ENCODE peak calls at places on chromosomes 16 and 17, in nine cellular contexts. W, S, Q, D, H, E, U, P and F are unnamed samples. For H3K36me3, the result is how much of the 10 kb centered on the place peaks cover.

GRCh38 chr17:40485851-40486512 is 15.4 kb downstream of the TNS4 start:
- DNase-seq in W (peak), S (no peak), Q (no peak), D (no peak), H (no peak), E (no peak), U (no peak), P (peak), F (peak)

GRCh38 chr17:77492446-77493237 is 351.9 kb downstream of the SEC14L1 start:
- DNase-seq in W (no peak), S (no peak), Q (no peak), D (no peak), H (no peak), E (no peak), U (no peak), P (no peak), F (no peak)

GRCh38 chr17:6940186-6940649 is 55.6 kb upstream of the ALOX12 start:
- DNase-seq in W (peak), S (no peak), Q (no peak), D (no peak), H (peak), E (no peak), U (no peak), P (no peak), F (no peak)

GRCh38 chr16:72468582-72468981 is 296.6 kb upstream of the PMFBP1 start:
- DNase-seq in W (no peak), S (no peak), Q (no peak), D (no peak), H (no peak), E (no peak), U (no peak), P (no peak), F (no peak)

GRCh38 chr16:69406780-69407331 is 17.6 kb upstream of the CYB5B start:
- DNase-seq in W (peak), S (no peak), Q (no peak), D (no peak), H (no peak), E (no peak), U (no peak), P (no peak), F (no peak)

GRCh38 chr17:43126911-43127290 is 1.7 kb upstream of the BRCA1 start:
- DNase-seq in W (no peak), S (no peak), Q (no peak), D (no peak), H (no peak), E (no peak), U (no peak), P (no peak), F (no peak)

GRCh38 chr17:39122982-39123381 is 28.5 kb downstream of the PLXDC1 start:
- DNase-seq in W (no peak), S (no peak), Q (no peak), D (no peak), H (no peak), E (no peak), U (no peak), P (no peak), F (no peak)

GRCh38 chr17:56639517-56639916 is 46.0 kb downstream of the NOG start:
- DNase-seq in W (peak), S (no peak), Q (no peak), D (no peak), H (no peak), E (no peak), U (no peak), P (no peak), F (no peak)

GRCh38 chr16:75379911-75380847 is 53.1 kb downstream of the CFDP1 start:
- DNase-seq in W (no peak), S (peak), Q (no peak), D (no peak), H (no peak), E (no peak), U (no peak), P (peak), F (no peak)

GRCh38 chr17:42682400-42683384 is at the start of gene CNTNAP1:
- DNase-seq in W (peak), S (no peak), Q (peak), D (no peak), H (peak), E (peak), U (peak), P (no peak), F (peak)

GRCh38 chr17:50615818-50616217 is 18.9 kb upstream of the ABCC3 start:
- DNase-seq in W (no peak), S (no peak), Q (no peak), D (no peak), H (no peak), E (no peak), U (no peak), P (no peak), F (no peak)

GRCh38 chr17:57552114-57552601 is 192.9 kb downstream of the CCDC182 start:
- DNase-seq in W (no peak), S (no peak), Q (peak), D (no peak), H (no peak), E (no peak), U (peak), P (no peak), F (no peak)

GRCh38 chr17:37648555-37648954 is 5.3 kb upstream of the DDX52 start:
- DNase-seq in W (no peak), S (no peak), Q (no peak), D (no peak), H (no peak), E (no peak), U (no peak), P (no peak), F (no peak)

GRCh38 chr17:36934759-36935630 is 2.3 kb upstream of the LHX1 start:
- DNase-seq in W (no peak), S (no peak), Q (no peak), D (no peak), H (no peak), E (no peak), U (peak), P (no peak), F (no peak)

GRCh38 chr16:82756283-82756599 is 129.5 kb downstream of the CDH13 start:
- DNase-seq in W (no peak), S (no peak), Q (no peak), D (no peak), H (no peak), E (no peak), U (no peak), P (no peak), F (no peak)

GRCh38 chr17:60947100-60947499 is 269.4 kb downstream of the BCAS3 start:
- DNase-seq in W (no peak), S (no peak), Q (no peak), D (no peak), H (no peak), E (no peak), U (no peak), P (no peak), F (no peak)

GRCh38 chr16:30349695-30350094 is 5.4 kb downstream of the CD2BP2 start:
- DNase-seq in W (no peak), S (peak), Q (no peak), D (no peak), H (no peak), E (no peak), U (no peak), P (no peak), F (no peak)

GRCh38 chr17:64345691-64346376 is 44.8 kb downstream of the PECAM1 start:
- DNase-seq in W (no peak), S (no peak), Q (peak), D (no peak), H (peak), E (no peak), U (no peak), P (no peak), F (no peak)

GRCh38 chr16:86555763-86556130 is 712 bp upstream of the MTHFSD start:
- DNase-seq in W (no peak), S (no peak), Q (no peak), D (no peak), H (no peak), E (no peak), U (no peak), P (no peak), F (no peak)

GRCh38 chr17:63696381-63696961 is 3.5 kb downstream of the LIMD2 start:
- DNase-seq in W (peak), S (no peak), Q (no peak), D (no peak), H (no peak), E (peak), U (peak), P (no peak), F (no peak)

GRCh38 chr17:79482719-79483118 is 128.1 kb downstream of the RBFOX3 start:
- DNase-seq in W (no peak), S (no peak), Q (no peak), D (no peak), H (no peak), E (no peak), U (peak), P (no peak), F (no peak)

GRCh38 chr16:54331241-54332002 is 44.8 kb upstream of the IRX3 start:
- DNase-seq in W (no peak), S (no peak), Q (no peak), D (no peak), H (no peak), E (no peak), U (peak), P (no peak), F (no peak)

GRCh38 chr16:48607056-48607825 is 2.7 kb downstream of the N4BP1 start:
- DNase-seq in W (no peak), S (no peak), Q (no peak), D (no peak), H (no peak), E (peak), U (peak), P (no peak), F (no peak)

GRCh38 chr16:3696425-3697218 is 20.7 kb downstream of the TRAP1 start:
- DNase-seq in W (peak), S (no peak), Q (no peak), D (no peak), H (no peak), E (peak), U (no peak), P (no peak), F (no peak)

GRCh38 chr16:3691778-3692177 is 25.5 kb downstream of the TRAP1 start:
- DNase-seq in W (no peak), S (no peak), Q (no peak), D (no peak), H (no peak), E (no peak), U (no peak), P (no peak), F (no peak)

GRCh38 chr16:3698941-3699340 is 18.4 kb downstream of the TRAP1 start:
- DNase-seq in W (no peak), S (no peak), Q (no peak), D (no peak), H (no peak), E (no peak), U (no peak), P (no peak), F (no peak)

GRCh38 chr16:3690991-3691720 is 26.2 kb downstream of the TRAP1 start:
- DNase-seq in W (no peak), S (no peak), Q (no peak), D (no peak), H (no peak), E (no peak), U (no peak), P (peak), F (peak)

DNA sequence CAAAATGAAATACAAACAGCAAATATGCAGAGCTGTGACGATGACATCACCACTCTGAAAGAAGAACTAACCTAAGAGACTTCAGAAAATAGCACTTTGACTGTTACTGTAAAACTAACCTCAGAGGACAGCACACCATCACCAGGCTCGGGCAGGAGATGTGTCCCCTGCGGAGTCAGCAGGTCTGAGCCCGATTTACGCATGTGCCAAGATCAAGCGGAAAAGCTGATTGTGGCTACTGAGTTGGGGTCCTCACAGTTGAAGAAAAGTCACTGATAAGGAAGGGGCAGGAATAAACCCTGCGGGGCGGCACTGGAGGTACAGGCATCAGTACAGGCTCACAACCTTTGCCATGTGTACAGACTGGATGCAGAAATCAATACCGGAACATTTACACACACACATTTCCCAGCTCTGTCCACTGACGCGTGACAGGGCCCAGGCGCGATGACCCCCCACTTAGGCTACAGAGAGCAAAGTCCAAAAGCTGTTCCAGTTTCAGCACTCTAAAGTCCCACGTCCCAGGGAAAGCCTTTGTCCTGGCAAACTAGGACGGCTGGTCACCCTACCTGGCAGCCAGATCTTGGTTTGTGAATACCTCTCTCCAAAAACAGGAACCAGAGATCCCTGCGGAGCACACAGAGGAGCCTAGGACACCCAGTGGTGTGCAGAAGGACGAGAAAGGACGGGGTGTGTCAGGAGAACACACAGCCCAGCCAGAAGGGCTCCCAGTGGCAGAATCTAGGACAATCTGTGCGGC is 21.5 kb downstream of the TRAP1 start:
- DNase-seq in W (no peak), S (no peak), Q (no peak), D (no peak), H (no peak), E (peak), U (no peak), P (no peak), F (no peak)
- H3K36me3 ChIP-seq in W (under half), S (under half), Q (under half), D (under half), H (under half), E (under half), U (under half), P (under half), F (under half)

GRCh38 chr17:68578236-68578635 is 22.9 kb downstream of the FAM20A start:
- DNase-seq in W (no peak), S (no peak), Q (no peak), D (no peak), H (no peak), E (no peak), U (no peak), P (no peak), F (no peak)

GRCh38 chr17:68579194-68579900 is 21.8 kb downstream of the FAM20A start:
- DNase-seq in W (no peak), S (no peak), Q (no peak), D (no peak), H (no peak), E (no peak), U (no peak), P (no peak), F (no peak)

GRCh38 chr17:68580236-68580903 is 20.8 kb downstream of the FAM20A start:
- DNase-seq in W (no peak), S (no peak), Q (no peak), D (no peak), H (peak), E (no peak), U (no peak), P (peak), F (no peak)

GRCh38 chr17:68576137-68576536 is 25.0 kb downstream of the FAM20A start:
- DNase-seq in W (no peak), S (no peak), Q (no peak), D (no peak), H (no peak), E (no peak), U (no peak), P (no peak), F (no peak)

GRCh38 chr17:68576811-68577551 is 24.2 kb downstream of the FAM20A start:
- DNase-seq in W (no peak), S (no peak), Q (peak), D (no peak), H (peak), E (no peak), U (no peak), P (peak), F (no peak)
- TF ChIP-seq CTCF in W (no peak), S (peak), Q (peak), D (no peak), H (no peak), E (no peak), U (peak), P (no peak), F (no peak)

DNA sequence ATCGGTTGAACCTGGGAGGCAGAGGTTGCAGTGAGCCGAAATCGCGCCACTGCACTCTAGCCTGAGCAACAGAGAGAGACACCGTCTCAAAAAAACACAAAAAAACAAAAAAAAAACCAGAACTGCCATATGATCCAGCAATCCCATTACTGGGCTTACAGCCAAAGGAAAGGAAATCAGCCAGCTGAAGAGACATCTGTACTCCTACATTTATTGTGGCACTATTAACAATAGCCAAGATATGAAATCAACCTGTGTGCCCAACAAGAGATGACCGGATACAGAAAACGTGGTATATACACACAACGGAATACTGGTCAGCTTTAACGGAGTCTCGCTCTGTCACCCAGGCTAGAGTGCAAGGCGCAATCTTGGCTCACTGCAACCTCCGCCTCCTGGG is 14.6 kb downstream of the FANCA start:
- DNase-seq in W (peak), S (no peak), Q (no peak), D (no peak), H (no peak), E (no peak), U (no peak), P (no peak), F (no peak)
- H3K36me3 ChIP-seq in W (half or more), S (under half), Q (under half), D (under half), H (under half), E (under half), U (under half), P (under half), F (under half)

GRCh38 chr16:57755061-57755684 is 19.6 kb downstream of the KATNB1 start:
- DNase-seq in W (no peak), S (no peak), Q (no peak), D (no peak), H (no peak), E (no peak), U (no peak), P (no peak), F (no peak)

GRCh38 chr16:57755726-57756423 is 20.3 kb downstream of the KATNB1 start:
- DNase-seq in W (no peak), S (no peak), Q (no peak), D (no peak), H (no peak), E (no peak), U (no peak), P (no peak), F (no peak)

GRCh38 chr16:57757326-57757786 is 21.8 kb downstream of the KATNB1 start:
- DNase-seq in W (peak), S (no peak), Q (peak), D (peak), H (peak), E (peak), U (peak), P (peak), F (peak)

GRCh38 chr16:57757883-57758282 is 22.3 kb downstream of the KATNB1 start:
- DNase-seq in W (no peak), S (no peak), Q (no peak), D (no peak), H (no peak), E (no peak), U (no peak), P (no peak), F (no peak)

GRCh38 chr16:57756424-57757325 is 21.1 kb downstream of the KATNB1 start:
- DNase-seq in W (no peak), S (no peak), Q (no peak), D (no peak), H (no peak), E (no peak), U (no peak), P (no peak), F (no peak)
- TF ChIP-seq CTCF in W (no peak), S (no peak), Q (no peak), D (no peak), H (no peak), E (no peak), U (no peak), P (no peak), F (no peak)

GRCh38 chr16:1705688-1706385 is at the start of gene MAPK8IP3:
- DNase-seq in W (peak), S (peak), Q (peak), D (peak), H (peak), E (peak), U (peak), P (peak), F (peak)

GRCh38 chr16:1698680-1699079 is 7.3 kb upstream of the MAPK8IP3 start:
- DNase-seq in W (no peak), S (no peak), Q (no peak), D (no peak), H (no peak), E (no peak), U (no peak), P (no peak), F (no peak)

GRCh38 chr16:1696863-1697262 is 9.1 kb upstream of the MAPK8IP3 start:
- DNase-seq in W (no peak), S (no peak), Q (no peak), D (no peak), H (no peak), E (no peak), U (no peak), P (no peak), F (no peak)

GRCh38 chr16:1701216-1701878 is 4.6 kb upstream of the MAPK8IP3 start:
- DNase-seq in W (no peak), S (no peak), Q (no peak), D (no peak), H (no peak), E (no peak), U (no peak), P (no peak), F (no peak)

DNA sequence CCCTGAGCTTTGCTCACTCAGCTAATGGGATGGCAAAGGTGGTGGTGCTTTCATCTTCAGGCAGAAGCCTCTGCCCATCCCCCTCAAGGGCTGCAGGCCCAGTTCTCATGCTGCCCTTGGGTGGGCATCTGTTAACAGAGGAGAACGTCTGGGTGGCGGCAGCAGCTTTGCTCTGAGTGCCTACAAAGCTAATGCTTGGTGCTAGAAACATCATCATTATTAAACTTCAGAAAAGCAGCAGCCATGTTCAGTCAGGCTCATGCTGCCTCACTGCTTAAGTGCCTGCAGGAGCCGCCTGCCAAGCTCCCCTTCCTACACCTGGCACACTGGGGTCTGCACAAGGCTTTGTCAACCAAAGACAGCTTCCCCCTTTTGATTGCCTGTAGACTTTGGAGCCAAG is 5.7 kb upstream of the MAPK8IP3 start:
- DNase-seq in W (no peak), S (no peak), Q (no peak), D (no peak), H (no peak), E (no peak), U (no peak), P (no peak), F (no peak)
- H3K36me3 ChIP-seq in W (half or more), S (under half), Q (under half), D (half or more), H (under half), E (half or more), U (under half), P (half or more), F (under half)

GRCh38 chr17:58591455-58591854 is 77.0 kb upstream of the MTMR4 start:
- DNase-seq in W (no peak), S (no peak), Q (no peak), D (no peak), H (no peak), E (no peak), U (no peak), P (no peak), F (no peak)
- TF ChIP-seq CTCF in W (peak), S (no peak), Q (no peak), D (no peak), H (no peak), E (no peak), U (peak), P (no peak), F (no peak)

GRCh38 chr17:44186307-44187130 is at the start of gene TMUB2:
- DNase-seq in W (peak), S (peak), Q (peak), D (peak), H (peak), E (peak), U (peak), P (peak), F (peak)
- H3K36me3 ChIP-seq in W (under half), S (under half), Q (under half), D (under half), H (under half), E (half or more), U (under half), P (under half), F (under half)

GRCh38 chr17:45306623-45307022 is 10.2 kb downstream of the MAP3K14 start:
- DNase-seq in W (no peak), S (no peak), Q (no peak), D (no peak), H (no peak), E (no peak), U (no peak), P (no peak), F (no peak)
- TF ChIP-seq CTCF in W (peak), S (no peak), Q (peak), D (peak), H (peak), E (no peak), U (peak), P (no peak), F (no peak)